ENCODE peak calls at places on chromosomes 5 and 9, in eight cellular contexts. O, E, D, Y, J, U, V and T are unnamed samples.

GRCh38 chr5:133232911-133233310 is 181.1 kb downstream of the HSPA4 start:
- DNase-seq in O (no peak), E (no peak), D (no peak), Y (no peak), J (no peak), U (no peak), V (no peak), T (no peak)

GRCh38 chr9:73548201-73548600 is 396.5 kb downstream of the ANXA1 start:
- DNase-seq in O (no peak), E (no peak), D (no peak), Y (no peak), J (no peak), U (no peak), V (no peak), T (no peak)

GRCh38 chr5:19987594-19988345 is at the start of gene CDH18:
- DNase-seq in O (no peak), E (peak; percentile 45), D (no peak), Y (peak; percentile 14), J (no peak), U (peak; percentile 84), V (peak; percentile 61), T (no peak)

GRCh38 chr5:180156141-180156540 is 52.9 kb downstream of the RASGEF1C start:
- DNase-seq in O (no peak), E (no peak), D (no peak), Y (no peak), J (no peak), U (peak; percentile 63), V (no peak), T (no peak)

GRCh38 chr5:78341445-78341844 is 19.0 kb upstream of the SCAMP1 start:
- DNase-seq in O (no peak), E (no peak), D (no peak), Y (no peak), J (no peak), U (no peak), V (no peak), T (no peak)

GRCh38 chr5:93053825-93054224 is 527.2 kb downstream of the NR2F1-AS1 start:
- DNase-seq in O (no peak), E (no peak), D (no peak), Y (no peak), J (no peak), U (no peak), V (no peak), T (no peak)

GRCh38 chr5:128241071-128241695 is 157.6 kb downstream of the SLC12A2 start:
- DNase-seq in O (no peak), E (no peak), D (no peak), Y (no peak), J (no peak), U (no peak), V (no peak), T (no peak)

GRCh38 chr5:155655569-155655968 is 642.0 kb downstream of the KIF4B start:
- DNase-seq in O (no peak), E (no peak), D (no peak), Y (no peak), J (no peak), U (no peak), V (no peak), T (no peak)

GRCh38 chr5:138275379-138275782 is 960 bp upstream of the GFRA3 start:
- DNase-seq in O (no peak), E (no peak), D (no peak), Y (no peak), J (no peak), U (peak; percentile 14), V (no peak), T (no peak)

GRCh38 chr5:63961598-63962161 is 565 bp downstream of the HTR1A start:
- DNase-seq in O (no peak), E (no peak), D (no peak), Y (no peak), J (no peak), U (peak; percentile 32), V (no peak), T (no peak)

GRCh38 chr5:56211298-56211865 is 21.7 kb downstream of the ANKRD55 start:
- DNase-seq in O (no peak), E (no peak), D (no peak), Y (peak; percentile 19), J (no peak), U (no peak), V (no peak), T (no peak)

GRCh38 chr9:33161011-33161588 is 6.0 kb downstream of the B4GALT1 start:
- DNase-seq in O (no peak), E (peak; percentile 82), D (peak; percentile 52), Y (peak; percentile 36), J (peak; percentile 82), U (peak; percentile 81), V (no peak), T (no peak)

GRCh38 chr5:54571462-54571861 is 53.9 kb downstream of the SNX18 start:
- DNase-seq in O (no peak), E (no peak), D (no peak), Y (no peak), J (no peak), U (no peak), V (no peak), T (no peak)

GRCh38 chr9:27086818-27087680 is 22.0 kb upstream of the TEK start:
- DNase-seq in O (no peak), E (no peak), D (no peak), Y (no peak), J (no peak), U (no peak), V (no peak), T (no peak)

GRCh38 chr5:157571357-157571827 is 4.2 kb downstream of the ADAM19 start:
- DNase-seq in O (no peak), E (no peak), D (no peak), Y (no peak), J (no peak), U (no peak), V (no peak), T (no peak)

GRCh38 chr5:101102506-101102905 is 199.4 kb upstream of the ST8SIA4 start:
- DNase-seq in O (no peak), E (no peak), D (no peak), Y (no peak), J (no peak), U (no peak), V (no peak), T (no peak)

GRCh38 chr5:56412601-56413379 is 179.7 kb upstream of the ANKRD55 start:
- DNase-seq in O (no peak), E (peak; percentile 78), D (peak; percentile 52), Y (peak; percentile 48), J (no peak), U (peak; percentile 79), V (no peak), T (no peak)

GRCh38 chr9:115674091-115674490 is 479.5 kb upstream of the PAPPA start:
- DNase-seq in O (no peak), E (no peak), D (no peak), Y (no peak), J (no peak), U (no peak), V (no peak), T (no peak)
- H3K27ac ChIP-seq in O (no peak overlapping the region), E (no peak overlapping the region), D (peak overlapping the region; percentile 86), Y (no peak overlapping the region), J (no peak overlapping the region), U (no peak overlapping the region), V (no peak overlapping the region), T (peak overlapping the region; percentile 87)

GRCh38 chr9:36445800-36446361 is 45.8 kb upstream of the RNF38 start:
- DNase-seq in O (no peak), E (no peak), D (no peak), Y (no peak), J (no peak), U (no peak), V (no peak), T (no peak)

GRCh38 chr9:36441966-36442365 is 41.9 kb upstream of the RNF38 start:
- DNase-seq in O (no peak), E (no peak), D (no peak), Y (no peak), J (no peak), U (no peak), V (no peak), T (no peak)

GRCh38 chr9:36438536-36438935 is 38.5 kb upstream of the RNF38 start:
- DNase-seq in O (no peak), E (no peak), D (no peak), Y (no peak), J (no peak), U (no peak), V (no peak), T (no peak)

GRCh38 chr9:36443581-36443980 is 43.5 kb upstream of the RNF38 start:
- DNase-seq in O (no peak), E (no peak), D (no peak), Y (no peak), J (no peak), U (no peak), V (no peak), T (no peak)

GRCh38 chr9:36442710-36443109 is 42.6 kb upstream of the RNF38 start:
- DNase-seq in O (no peak), E (no peak), D (no peak), Y (no peak), J (no peak), U (no peak), V (no peak), T (no peak)
- H3K27ac ChIP-seq in O (no peak overlapping the region), E (no peak overlapping the region), D (no peak overlapping the region), Y (no peak overlapping the region), J (no peak overlapping the region), U (no peak overlapping the region), V (no peak overlapping the region), T (no peak overlapping the region)

GRCh38 chr5:72508241-72509170 is 1.3 kb upstream of the ZNF366 start:
- DNase-seq in O (no peak), E (no peak), D (no peak), Y (no peak), J (no peak), U (no peak), V (no peak), T (no peak)
- H3K27ac ChIP-seq in O (no peak overlapping the region), E (peak overlapping the region; percentile 26), D (peak overlapping the region; percentile 71), Y (peak overlapping the region; percentile 63), J (no peak overlapping the region), U (no peak overlapping the region), V (peak overlapping the region; percentile 5), T (peak overlapping the region; percentile 80)

GRCh38 chr9:70083429-70083828 is 39.8 kb downstream of the MAMDC2 start:
- DNase-seq in O (no peak), E (no peak), D (no peak), Y (no peak), J (no peak), U (no peak), V (no peak), T (no peak)

GRCh38 chr9:70080481-70081119 is 37.0 kb downstream of the MAMDC2 start:
- DNase-seq in O (no peak), E (no peak), D (no peak), Y (peak; percentile 63), J (peak; percentile 73), U (no peak), V (no peak), T (no peak)

GRCh38 chr9:70079364-70080103 is 35.9 kb downstream of the MAMDC2 start:
- DNase-seq in O (no peak), E (no peak), D (no peak), Y (peak; percentile 22), J (no peak), U (no peak), V (no peak), T (no peak)

GRCh38 chr9:70085241-70085640 is 41.6 kb downstream of the MAMDC2 start:
- DNase-seq in O (no peak), E (no peak), D (no peak), Y (no peak), J (no peak), U (peak; percentile 88), V (no peak), T (no peak)

DNA sequence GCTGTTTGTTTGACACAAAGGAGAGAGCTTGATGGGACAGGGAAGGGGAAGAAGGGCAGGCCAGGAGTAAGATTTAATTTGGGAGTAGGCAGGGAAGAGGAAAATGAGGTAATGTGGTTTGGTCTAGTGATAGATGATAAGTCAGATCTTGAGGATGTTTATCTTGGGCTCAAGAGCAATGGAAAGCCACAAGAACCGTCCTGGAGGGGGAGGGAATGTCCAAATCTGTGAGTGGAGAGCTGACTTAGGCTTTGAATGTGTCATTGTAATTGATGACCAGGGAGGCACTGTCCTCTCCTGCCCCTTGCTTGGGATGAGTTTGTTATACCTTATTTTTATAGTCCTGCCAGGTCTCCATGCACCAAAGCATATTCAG is 37.5 kb downstream of the MAMDC2 start:
- DNase-seq in O (no peak), E (no peak), D (no peak), Y (peak; percentile 42), J (no peak), U (peak; percentile 67), V (no peak), T (no peak)
- H3K27ac ChIP-seq in O (peak overlapping the region; percentile 27), E (peak overlapping the region; percentile 48), D (peak overlapping the region; percentile 52), Y (peak overlapping the region; percentile 84), J (peak overlapping the region; percentile 61), U (peak overlapping the region; percentile 79), V (no peak overlapping the region), T (peak overlapping the region; percentile 60)